ENCODE peak calls at places on chromosome 17, in five cellular contexts. One of them, this sample, is unnamed.

GRCh38 chr17:62995377-62995885 is 29.4 kb downstream of the TANC2 start:
- DNase-seq in fibroblast of the aortic adventitia: peak; percentile 68
- DNase-seq in stimulated activated CD4-positive, alpha-beta T cell treated with anti-CD3 and anti-CD28 coated beads, TNF-alpha, amount 100 ng/mL, for 1 hour: no peak
- DNase-seq in T-helper 1 cell: no peak
- DNase-seq in substantia nigra: peak; percentile 6
- DNase-seq in this sample: no peak

GRCh38 chr17:65730711-65731169 is 169.3 kb upstream of the AXIN2 start:
- DNase-seq in fibroblast of the aortic adventitia: peak; percentile 44
- DNase-seq in stimulated activated CD4-positive, alpha-beta T cell treated with anti-CD3 and anti-CD28 coated beads, TNF-alpha, amount 100 ng/mL, for 1 hour: no peak
- DNase-seq in T-helper 1 cell: no peak
- DNase-seq in substantia nigra: no peak
- DNase-seq in this sample: no peak

GRCh38 chr17:61253937-61254677 is 145.5 kb upstream of the TBX2 start:
- DNase-seq in T-helper 1 cell: no peak
- DNase-seq in stimulated activated CD4-positive, alpha-beta T cell treated with anti-CD3 and anti-CD28 coated beads, TNF-alpha, amount 100 ng/mL, for 1 hour: no peak
- DNase-seq in fibroblast of the aortic adventitia: no peak
- DNase-seq in substantia nigra: no peak
- DNase-seq in this sample: no peak

GRCh38 chr17:75816693-75817092 is 27.5 kb downstream of the UNC13D start:
- DNase-seq in fibroblast of the aortic adventitia: no peak
- DNase-seq in substantia nigra: no peak
- DNase-seq in stimulated activated CD4-positive, alpha-beta T cell treated with anti-CD3 and anti-CD28 coated beads, TNF-alpha, amount 100 ng/mL, for 1 hour: no peak
- DNase-seq in T-helper 1 cell: no peak
- DNase-seq in this sample: no peak

GRCh38 chr17:79739148-79740062 is 8.7 kb downstream of the ENPP7 start:
- DNase-seq in substantia nigra: no peak
- DNase-seq in fibroblast of the aortic adventitia: no peak
- DNase-seq in stimulated activated CD4-positive, alpha-beta T cell treated with anti-CD3 and anti-CD28 coated beads, TNF-alpha, amount 100 ng/mL, for 1 hour: no peak
- DNase-seq in T-helper 1 cell: no peak
- DNase-seq in this sample: no peak

GRCh38 chr17:31489295-31490018 is 98.0 kb downstream of the RAB11FIP4 start:
- DNase-seq in stimulated activated CD4-positive, alpha-beta T cell treated with anti-CD3 and anti-CD28 coated beads, TNF-alpha, amount 100 ng/mL, for 1 hour: no peak
- DNase-seq in substantia nigra: no peak
- DNase-seq in fibroblast of the aortic adventitia: no peak
- DNase-seq in T-helper 1 cell: no peak
- DNase-seq in this sample: no peak

GRCh38 chr17:35088911-35089845 is 25.7 kb upstream of the RFFL start:
- DNase-seq in T-helper 1 cell: peak; percentile 81
- DNase-seq in stimulated activated CD4-positive, alpha-beta T cell treated with anti-CD3 and anti-CD28 coated beads, TNF-alpha, amount 100 ng/mL, for 1 hour: peak; percentile 91
- DNase-seq in fibroblast of the aortic adventitia: peak; percentile 71
- DNase-seq in substantia nigra: peak; percentile 85
- DNase-seq in this sample: peak; percentile 78

GRCh38 chr17:50588391-50589111 is 28.0 kb downstream of the CACNA1G start:
- DNase-seq in fibroblast of the aortic adventitia: no peak
- DNase-seq in stimulated activated CD4-positive, alpha-beta T cell treated with anti-CD3 and anti-CD28 coated beads, TNF-alpha, amount 100 ng/mL, for 1 hour: no peak
- DNase-seq in substantia nigra: no peak
- DNase-seq in T-helper 1 cell: no peak
- DNase-seq in this sample: no peak

GRCh38 chr17:48555183-48555615 is 10.3 kb upstream of the HOXB2 start:
- DNase-seq in stimulated activated CD4-positive, alpha-beta T cell treated with anti-CD3 and anti-CD28 coated beads, TNF-alpha, amount 100 ng/mL, for 1 hour: no peak
- DNase-seq in fibroblast of the aortic adventitia: peak; percentile 98
- DNase-seq in substantia nigra: no peak
- DNase-seq in T-helper 1 cell: no peak
- DNase-seq in this sample: no peak

GRCh38 chr17:31494259-31495048 is 103.0 kb downstream of the RAB11FIP4 start:
- DNase-seq in substantia nigra: no peak
- DNase-seq in fibroblast of the aortic adventitia: no peak
- DNase-seq in T-helper 1 cell: no peak
- DNase-seq in stimulated activated CD4-positive, alpha-beta T cell treated with anti-CD3 and anti-CD28 coated beads, TNF-alpha, amount 100 ng/mL, for 1 hour: no peak
- DNase-seq in this sample: no peak

GRCh38 chr17:68054296-68054900 is 18.9 kb downstream of the KPNA2 start:
- DNase-seq in T-helper 1 cell: no peak
- DNase-seq in substantia nigra: peak; percentile 39
- DNase-seq in fibroblast of the aortic adventitia: peak; percentile 90
- DNase-seq in stimulated activated CD4-positive, alpha-beta T cell treated with anti-CD3 and anti-CD28 coated beads, TNF-alpha, amount 100 ng/mL, for 1 hour: no peak
- DNase-seq in this sample: no peak

GRCh38 chr17:40450175-40450574 is 6.9 kb downstream of the IGFBP4 start:
- DNase-seq in substantia nigra: no peak
- DNase-seq in fibroblast of the aortic adventitia: peak; percentile 55
- DNase-seq in T-helper 1 cell: no peak
- DNase-seq in stimulated activated CD4-positive, alpha-beta T cell treated with anti-CD3 and anti-CD28 coated beads, TNF-alpha, amount 100 ng/mL, for 1 hour: peak; percentile 14
- DNase-seq in this sample: no peak

GRCh38 chr17:59652119-59652518 is 32.4 kb downstream of the CLTC start:
- DNase-seq in T-helper 1 cell: no peak
- DNase-seq in stimulated activated CD4-positive, alpha-beta T cell treated with anti-CD3 and anti-CD28 coated beads, TNF-alpha, amount 100 ng/mL, for 1 hour: no peak
- DNase-seq in fibroblast of the aortic adventitia: peak; percentile 64
- DNase-seq in substantia nigra: no peak
- DNase-seq in this sample: no peak

GRCh38 chr17:77352441-77352840 is 211.7 kb downstream of the SEC14L1 start:
- DNase-seq in substantia nigra: no peak
- DNase-seq in fibroblast of the aortic adventitia: no peak
- DNase-seq in stimulated activated CD4-positive, alpha-beta T cell treated with anti-CD3 and anti-CD28 coated beads, TNF-alpha, amount 100 ng/mL, for 1 hour: no peak
- DNase-seq in T-helper 1 cell: no peak
- DNase-seq in this sample: no peak

GRCh38 chr17:18361837-18362380 is 1.4 kb downstream of the SHMT1 start:
- DNase-seq in T-helper 1 cell: no peak
- DNase-seq in fibroblast of the aortic adventitia: no peak
- DNase-seq in stimulated activated CD4-positive, alpha-beta T cell treated with anti-CD3 and anti-CD28 coated beads, TNF-alpha, amount 100 ng/mL, for 1 hour: no peak
- DNase-seq in substantia nigra: no peak
- DNase-seq in this sample: no peak

GRCh38 chr17:49566668-49567071 is 9.0 kb upstream of the NXPH3 start:
- DNase-seq in T-helper 1 cell: no peak
- DNase-seq in fibroblast of the aortic adventitia: no peak
- DNase-seq in stimulated activated CD4-positive, alpha-beta T cell treated with anti-CD3 and anti-CD28 coated beads, TNF-alpha, amount 100 ng/mL, for 1 hour: no peak
- DNase-seq in substantia nigra: no peak
- DNase-seq in this sample: no peak

GRCh38 chr17:28174352-28175046 is 132.0 kb downstream of the NLK start:
- DNase-seq in substantia nigra: no peak
- DNase-seq in T-helper 1 cell: no peak
- DNase-seq in stimulated activated CD4-positive, alpha-beta T cell treated with anti-CD3 and anti-CD28 coated beads, TNF-alpha, amount 100 ng/mL, for 1 hour: no peak
- DNase-seq in fibroblast of the aortic adventitia: no peak
- DNase-seq in this sample: no peak

GRCh38 chr17:42251115-42251514 is 25.1 kb downstream of the STAT5B start:
- DNase-seq in fibroblast of the aortic adventitia: peak; percentile 36
- DNase-seq in T-helper 1 cell: no peak
- DNase-seq in substantia nigra: no peak
- DNase-seq in stimulated activated CD4-positive, alpha-beta T cell treated with anti-CD3 and anti-CD28 coated beads, TNF-alpha, amount 100 ng/mL, for 1 hour: no peak
- DNase-seq in this sample: no peak

GRCh38 chr17:18920911-18921441 is 31.0 kb upstream of the SLC5A10 start:
- DNase-seq in substantia nigra: no peak
- DNase-seq in T-helper 1 cell: no peak
- DNase-seq in fibroblast of the aortic adventitia: peak; percentile 22
- DNase-seq in stimulated activated CD4-positive, alpha-beta T cell treated with anti-CD3 and anti-CD28 coated beads, TNF-alpha, amount 100 ng/mL, for 1 hour: no peak
- DNase-seq in this sample: no peak

GRCh38 chr17:62675260-62675659 is 47.8 kb downstream of the MRC2 start:
- DNase-seq in T-helper 1 cell: no peak
- DNase-seq in stimulated activated CD4-positive, alpha-beta T cell treated with anti-CD3 and anti-CD28 coated beads, TNF-alpha, amount 100 ng/mL, for 1 hour: no peak
- DNase-seq in substantia nigra: peak; percentile 61
- DNase-seq in fibroblast of the aortic adventitia: peak; percentile 56
- DNase-seq in this sample: no peak

GRCh38 chr17:61200349-61200735 is 199.3 kb upstream of the TBX2 start:
- DNase-seq in T-helper 1 cell: no peak
- DNase-seq in stimulated activated CD4-positive, alpha-beta T cell treated with anti-CD3 and anti-CD28 coated beads, TNF-alpha, amount 100 ng/mL, for 1 hour: no peak
- DNase-seq in substantia nigra: no peak
- DNase-seq in fibroblast of the aortic adventitia: no peak
- DNase-seq in this sample: no peak

GRCh38 chr17:39069114-39069756 is 82.2 kb downstream of the PLXDC1 start:
- DNase-seq in fibroblast of the aortic adventitia: peak; percentile 74
- DNase-seq in stimulated activated CD4-positive, alpha-beta T cell treated with anti-CD3 and anti-CD28 coated beads, TNF-alpha, amount 100 ng/mL, for 1 hour: no peak
- DNase-seq in T-helper 1 cell: no peak
- DNase-seq in substantia nigra: no peak
- DNase-seq in this sample: no peak

GRCh38 chr17:70119545-70119944 is 44.5 kb downstream of the KCNJ16 start:
- DNase-seq in fibroblast of the aortic adventitia: peak; percentile 6
- DNase-seq in stimulated activated CD4-positive, alpha-beta T cell treated with anti-CD3 and anti-CD28 coated beads, TNF-alpha, amount 100 ng/mL, for 1 hour: no peak
- DNase-seq in substantia nigra: no peak
- DNase-seq in T-helper 1 cell: no peak
- DNase-seq in this sample: no peak

GRCh38 chr17:77110006-77110374 is 30.8 kb upstream of the SEC14L1 start:
- DNase-seq in fibroblast of the aortic adventitia: peak; percentile 52
- DNase-seq in substantia nigra: no peak
- DNase-seq in T-helper 1 cell: no peak
- DNase-seq in stimulated activated CD4-positive, alpha-beta T cell treated with anti-CD3 and anti-CD28 coated beads, TNF-alpha, amount 100 ng/mL, for 1 hour: no peak
- DNase-seq in this sample: no peak

GRCh38 chr17:41518789-41519449 is at the start of gene KRT15:
- DNase-seq in T-helper 1 cell: no peak
- DNase-seq in stimulated activated CD4-positive, alpha-beta T cell treated with anti-CD3 and anti-CD28 coated beads, TNF-alpha, amount 100 ng/mL, for 1 hour: no peak
- DNase-seq in substantia nigra: no peak
- DNase-seq in fibroblast of the aortic adventitia: peak; percentile 34
- DNase-seq in this sample: no peak

GRCh38 chr17:16912021-16912962 is 59.6 kb downstream of the TNFRSF13B start:
- DNase-seq in T-helper 1 cell: no peak
- DNase-seq in substantia nigra: no peak
- DNase-seq in stimulated activated CD4-positive, alpha-beta T cell treated with anti-CD3 and anti-CD28 coated beads, TNF-alpha, amount 100 ng/mL, for 1 hour: no peak
- DNase-seq in fibroblast of the aortic adventitia: no peak
- DNase-seq in this sample: no peak

GRCh38 chr17:78995761-78996451 is 13.7 kb downstream of the CANT1 start:
- DNase-seq in fibroblast of the aortic adventitia: no peak
- DNase-seq in T-helper 1 cell: no peak
- DNase-seq in substantia nigra: peak; percentile 31
- DNase-seq in stimulated activated CD4-positive, alpha-beta T cell treated with anti-CD3 and anti-CD28 coated beads, TNF-alpha, amount 100 ng/mL, for 1 hour: no peak
- DNase-seq in this sample: no peak

GRCh38 chr17:28466521-28467048 is 6.9 kb upstream of the SLC13A2 start:
- DNase-seq in stimulated activated CD4-positive, alpha-beta T cell treated with anti-CD3 and anti-CD28 coated beads, TNF-alpha, amount 100 ng/mL, for 1 hour: no peak
- DNase-seq in T-helper 1 cell: no peak
- DNase-seq in substantia nigra: no peak
- DNase-seq in fibroblast of the aortic adventitia: peak; percentile 34
- DNase-seq in this sample: no peak

GRCh38 chr17:27600471-27600870 is 30.5 kb upstream of the LGALS9 start:
- DNase-seq in substantia nigra: no peak
- DNase-seq in fibroblast of the aortic adventitia: no peak
- DNase-seq in stimulated activated CD4-positive, alpha-beta T cell treated with anti-CD3 and anti-CD28 coated beads, TNF-alpha, amount 100 ng/mL, for 1 hour: no peak
- DNase-seq in T-helper 1 cell: no peak
- DNase-seq in this sample: no peak

GRCh38 chr17:13792314-13792713 is 190.6 kb upstream of the HS3ST3A1 start:
- DNase-seq in T-helper 1 cell: no peak
- DNase-seq in fibroblast of the aortic adventitia: peak; percentile 57
- DNase-seq in stimulated activated CD4-positive, alpha-beta T cell treated with anti-CD3 and anti-CD28 coated beads, TNF-alpha, amount 100 ng/mL, for 1 hour: no peak
- DNase-seq in substantia nigra: no peak
- DNase-seq in this sample: no peak

GRCh38 chr17:49830605-49831004 is 17.3 kb downstream of the TAC4 start:
- DNase-seq in stimulated activated CD4-positive, alpha-beta T cell treated with anti-CD3 and anti-CD28 coated beads, TNF-alpha, amount 100 ng/mL, for 1 hour: no peak
- DNase-seq in T-helper 1 cell: no peak
- DNase-seq in fibroblast of the aortic adventitia: no peak
- DNase-seq in substantia nigra: no peak
- DNase-seq in this sample: no peak

GRCh38 chr17:19307521-19307920 is 55.0 kb downstream of the B9D1 start:
- DNase-seq in stimulated activated CD4-positive, alpha-beta T cell treated with anti-CD3 and anti-CD28 coated beads, TNF-alpha, amount 100 ng/mL, for 1 hour: no peak
- DNase-seq in fibroblast of the aortic adventitia: no peak
- DNase-seq in substantia nigra: no peak
- DNase-seq in T-helper 1 cell: no peak
- DNase-seq in this sample: no peak

GRCh38 chr17:5901731-5902660 is 168.2 kb upstream of the WSCD1 start:
- DNase-seq in stimulated activated CD4-positive, alpha-beta T cell treated with anti-CD3 and anti-CD28 coated beads, TNF-alpha, amount 100 ng/mL, for 1 hour: no peak
- DNase-seq in T-helper 1 cell: no peak
- DNase-seq in substantia nigra: no peak
- DNase-seq in fibroblast of the aortic adventitia: no peak
- DNase-seq in this sample: no peak

GRCh38 chr17:7834554-7834890 is 505 bp downstream of the KDM6B start:
- DNase-seq in substantia nigra: no peak
- DNase-seq in T-helper 1 cell: peak; percentile 69
- DNase-seq in fibroblast of the aortic adventitia: no peak
- DNase-seq in stimulated activated CD4-positive, alpha-beta T cell treated with anti-CD3 and anti-CD28 coated beads, TNF-alpha, amount 100 ng/mL, for 1 hour: no peak
- DNase-seq in this sample: no peak

GRCh38 chr17:6555331-6556120 is 829 bp downstream of the PITPNM3 start:
- DNase-seq in T-helper 1 cell: no peak
- DNase-seq in stimulated activated CD4-positive, alpha-beta T cell treated with anti-CD3 and anti-CD28 coated beads, TNF-alpha, amount 100 ng/mL, for 1 hour: no peak
- DNase-seq in fibroblast of the aortic adventitia: peak; percentile 23
- DNase-seq in substantia nigra: peak; percentile 31
- DNase-seq in this sample: no peak

GRCh38 chr17:77441130-77441920 is 300.6 kb downstream of the SEC14L1 start:
- DNase-seq in stimulated activated CD4-positive, alpha-beta T cell treated with anti-CD3 and anti-CD28 coated beads, TNF-alpha, amount 100 ng/mL, for 1 hour: no peak
- DNase-seq in substantia nigra: no peak
- DNase-seq in fibroblast of the aortic adventitia: no peak
- DNase-seq in T-helper 1 cell: peak; percentile 72
- DNase-seq in this sample: no peak

GRCh38 chr17:4483012-4483840 is 15.5 kb upstream of the SPNS2 start:
- DNase-seq in substantia nigra: no peak
- DNase-seq in stimulated activated CD4-positive, alpha-beta T cell treated with anti-CD3 and anti-CD28 coated beads, TNF-alpha, amount 100 ng/mL, for 1 hour: no peak
- DNase-seq in fibroblast of the aortic adventitia: no peak
- DNase-seq in T-helper 1 cell: no peak
- DNase-seq in this sample: no peak

GRCh38 chr17:57679356-57679755 is 65.7 kb downstream of the CCDC182 start:
- DNase-seq in substantia nigra: no peak
- DNase-seq in stimulated activated CD4-positive, alpha-beta T cell treated with anti-CD3 and anti-CD28 coated beads, TNF-alpha, amount 100 ng/mL, for 1 hour: no peak
- DNase-seq in T-helper 1 cell: no peak
- DNase-seq in fibroblast of the aortic adventitia: no peak
- DNase-seq in this sample: no peak

GRCh38 chr17:77847211-77848085 is 111.1 kb upstream of the TNRC6C start:
- DNase-seq in T-helper 1 cell: no peak
- DNase-seq in stimulated activated CD4-positive, alpha-beta T cell treated with anti-CD3 and anti-CD28 coated beads, TNF-alpha, amount 100 ng/mL, for 1 hour: no peak
- DNase-seq in substantia nigra: no peak
- DNase-seq in fibroblast of the aortic adventitia: no peak
- DNase-seq in this sample: no peak

GRCh38 chr17:4174556-4174955 is 31.6 kb downstream of the CYB5D2 start:
- DNase-seq in stimulated activated CD4-positive, alpha-beta T cell treated with anti-CD3 and anti-CD28 coated beads, TNF-alpha, amount 100 ng/mL, for 1 hour: no peak
- DNase-seq in fibroblast of the aortic adventitia: no peak
- DNase-seq in substantia nigra: no peak
- DNase-seq in T-helper 1 cell: no peak
- DNase-seq in this sample: no peak

This sample was measured in stimulated activated CD8-positive, alpha-beta memory T cell treated with anti-CD3 and anti-CD28 coated beads, Interleukin-4, amount 100 ng/mL, for 1 hour.